ENCODE peak calls at places on chromosomes 4 and X, in five cellular contexts. X, B, I, W and C are unnamed samples.

GRCh38 chrX:39650883-39651282 is 446.9 kb downstream of the BCOR start:
- DNase-seq in B (no peak), X (no peak), W (no peak), I (no peak), C (no peak)

GRCh38 chrX:56281789-56282188 is 49.6 kb downstream of the KLF8 start:
- DNase-seq in W (peak), I (no peak), B (no peak), X (peak), C (no peak)

GRCh38 chr4:84091266-84091665 is 407.8 kb downstream of the NKX6-1 start:
- DNase-seq in W (no peak), I (no peak), X (no peak), B (no peak), C (no peak)

GRCh38 chr4:25787891-25788331 is 74.9 kb downstream of the SEL1L3 start:
- DNase-seq in W (no peak), X (peak), B (no peak), I (no peak), C (no peak)

GRCh38 chr4:107838763-107839162 is 14.0 kb downstream of the SGMS2 start:
- DNase-seq in B (no peak), W (no peak), I (peak), X (peak), C (no peak)

GRCh38 chrX:16678689-16679088 is 28.7 kb downstream of the S100G start:
- DNase-seq in X (no peak), I (no peak), B (no peak), W (no peak), C (no peak)

GRCh38 chrX:70455366-70456202 is 10.9 kb downstream of the DLG3 start:
- DNase-seq in B (no peak), W (peak), I (no peak), X (no peak), C (no peak)

GRCh38 chr4:28879178-28879577 is 1841.0 kb upstream of the PCDH7 start:
- DNase-seq in X (peak), W (no peak), B (no peak), I (no peak), C (no peak)

GRCh38 chr4:77269505-77269904 is 112.5 kb downstream of the CCNG2 start:
- DNase-seq in W (no peak), I (no peak), B (no peak), X (no peak), C (no peak)

GRCh38 chr4:150236626-150237025 is 158.4 kb downstream of the DCLK2 start:
- DNase-seq in X (peak), B (no peak), W (no peak), I (no peak), C (no peak)

GRCh38 chr4:3197366-3198105 is 51.4 kb upstream of the MSANTD1 start:
- DNase-seq in W (no peak), X (no peak), I (no peak), B (no peak), C (no peak)

GRCh38 chrX:69214463-69214862 is 49.2 kb upstream of the PJA1 start:
- DNase-seq in B (no peak), I (no peak), W (no peak), X (no peak), C (no peak)

GRCh38 chrX:9785944-9786741 is at the start of gene SHROOM2:
- DNase-seq in W (peak), B (peak), I (no peak), X (no peak), C (no peak)

GRCh38 chrX:152817082-152817744 is 13.3 kb downstream of the CETN2 start:
- DNase-seq in I (peak), B (peak), W (peak), X (peak), C (no peak)

GRCh38 chrX:31128849-31129248 is 57.0 kb upstream of the FTHL17 start:
- DNase-seq in X (no peak), I (no peak), W (no peak), B (no peak), C (no peak)

GRCh38 chr4:80711956-80712355 is 318.6 kb upstream of the BMP3 start:
- DNase-seq in X (no peak), B (no peak), W (no peak), I (no peak), C (peak)

GRCh38 chrX:72268601-72269365 is 8.3 kb downstream of the RPS4X start:
- DNase-seq in W (no peak), B (no peak), X (peak), I (peak), C (peak)

GRCh38 chrX:39726810-39727209 is 370.9 kb downstream of the BCOR start:
- DNase-seq in X (peak), B (no peak), I (no peak), W (peak), C (no peak)

GRCh38 chr4:823761-824460 is 2.0 kb downstream of the CPLX1 start:
- DNase-seq in X (no peak), W (no peak), I (no peak), B (no peak), C (no peak)

GRCh38 chr4:151541438-151542071 is 132.6 kb downstream of the FHIP1A start:
- DNase-seq in B (no peak), X (peak), I (peak), W (no peak), C (peak)

GRCh38 chrX:43141885-43142284 is 363.9 kb upstream of the PPP1R2C start:
- DNase-seq in W (no peak), X (no peak), B (no peak), I (no peak), C (no peak)

GRCh38 chrX:40158036-40158706 is 60.4 kb upstream of the BCOR start:
- DNase-seq in I (no peak), B (no peak), X (no peak), W (peak), C (no peak)

GRCh38 chrX:141176586-141177451 is at the start of gene LDOC1:
- DNase-seq in I (peak), W (peak), X (peak), B (peak), C (no peak)

GRCh38 chr4:57355066-57355465 is 244.9 kb upstream of the IGFBP7 start:
- DNase-seq in B (no peak), I (no peak), W (no peak), X (no peak), C (no peak)

GRCh38 chrX:123833387-123833786 is 26.5 kb upstream of the XIAP start:
- DNase-seq in W (peak), X (peak), B (peak), I (no peak), C (no peak)

GRCh38 chr4:16868674-16869073 is 29.8 kb downstream of the LDB2 start:
- DNase-seq in B (no peak), W (no peak), X (no peak), I (no peak), C (no peak)

GRCh38 chr4:12712648-12713339 is 771.3 kb downstream of the RAB28 start:
- DNase-seq in W (no peak), X (no peak), B (no peak), I (no peak), C (no peak)

GRCh38 chr4:102564399-102564921 is 63.3 kb downstream of the NFKB1 start:
- DNase-seq in I (peak), B (no peak), X (peak), W (no peak), C (peak)

GRCh38 chr4:74934016-74934821 is 1.3 kb downstream of the PARM1 start:
- DNase-seq in X (peak), B (no peak), I (no peak), W (peak), C (no peak)

GRCh38 chr4:58214376-58214775 is 1104.2 kb upstream of the IGFBP7 start:
- DNase-seq in I (no peak), X (no peak), B (no peak), W (no peak), C (no peak)

GRCh38 chr4:126752702-126753101 is 880.1 kb upstream of the INTU start:
- DNase-seq in X (no peak), B (no peak), W (no peak), I (no peak), C (no peak)

DNA sequence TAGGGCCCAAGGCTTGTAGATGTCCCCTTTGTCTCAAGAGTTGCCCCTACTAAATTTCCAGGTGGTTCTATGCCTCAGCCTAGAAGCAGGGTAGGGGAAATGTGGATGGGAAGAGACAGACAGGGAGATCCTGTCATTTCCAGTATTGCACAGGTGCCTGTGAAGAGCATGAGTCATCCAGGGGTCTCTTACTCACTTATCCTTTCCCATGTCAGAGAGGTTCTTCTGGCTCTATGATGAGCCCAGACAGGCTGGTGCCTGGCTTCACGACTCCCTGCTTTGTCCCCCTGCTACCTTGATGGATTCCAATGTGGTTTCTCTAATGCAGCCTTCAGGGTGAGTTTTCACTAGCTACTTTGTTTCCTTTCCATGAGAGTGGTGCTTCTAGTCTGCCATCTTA is 35.2 kb upstream of the DDX60 start:
- DNase-seq in I (no peak), W (no peak), X (no peak), B (no peak), C (no peak)
- H3K4me3 ChIP-seq in I (no peak), W (no peak), X (no peak), B (no peak), C (no peak)

GRCh38 chrX:129748265-129748664 is 9.5 kb downstream of the XPNPEP2 start:
- DNase-seq in W (no peak), I (peak), X (peak), B (no peak), C (no peak)

GRCh38 chrX:129743835-129744234 is 5.1 kb downstream of the XPNPEP2 start:
- DNase-seq in B (no peak), X (no peak), W (no peak), I (no peak), C (no peak)

GRCh38 chrX:129741880-129742758 is 3.3 kb downstream of the XPNPEP2 start:
- DNase-seq in W (no peak), X (no peak), B (peak), I (no peak), C (no peak)

GRCh38 chrX:129747533-129747932 is 8.8 kb downstream of the XPNPEP2 start:
- DNase-seq in W (no peak), I (no peak), X (no peak), B (no peak), C (no peak)

DNA sequence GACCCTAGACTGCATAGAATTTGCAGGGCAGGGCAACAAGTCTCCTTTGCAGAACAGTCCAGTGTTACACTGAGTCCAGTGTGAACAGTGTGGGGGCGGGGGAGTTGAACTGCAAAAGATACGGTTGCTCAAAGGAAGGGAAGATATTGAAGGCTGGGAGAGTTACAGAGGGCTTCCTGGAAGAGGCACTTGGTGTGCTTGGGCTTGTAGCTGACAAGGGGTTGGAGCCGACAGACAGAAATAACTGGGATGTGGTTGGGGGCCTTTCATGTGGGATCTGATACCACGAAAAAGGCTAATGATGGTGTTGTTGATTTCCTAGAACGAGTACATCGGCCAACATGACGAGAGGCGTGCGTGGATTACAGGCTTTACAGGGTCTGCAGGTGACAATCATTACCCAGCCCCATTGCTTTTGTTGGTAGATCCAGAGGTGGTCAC is 6.1 kb downstream of the XPNPEP2 start:
- DNase-seq in W (no peak), X (no peak), I (no peak), B (no peak), C (no peak)
- H3K4me3 ChIP-seq in W (no peak), X (no peak), I (no peak), B (no peak), C (no peak)

DNA sequence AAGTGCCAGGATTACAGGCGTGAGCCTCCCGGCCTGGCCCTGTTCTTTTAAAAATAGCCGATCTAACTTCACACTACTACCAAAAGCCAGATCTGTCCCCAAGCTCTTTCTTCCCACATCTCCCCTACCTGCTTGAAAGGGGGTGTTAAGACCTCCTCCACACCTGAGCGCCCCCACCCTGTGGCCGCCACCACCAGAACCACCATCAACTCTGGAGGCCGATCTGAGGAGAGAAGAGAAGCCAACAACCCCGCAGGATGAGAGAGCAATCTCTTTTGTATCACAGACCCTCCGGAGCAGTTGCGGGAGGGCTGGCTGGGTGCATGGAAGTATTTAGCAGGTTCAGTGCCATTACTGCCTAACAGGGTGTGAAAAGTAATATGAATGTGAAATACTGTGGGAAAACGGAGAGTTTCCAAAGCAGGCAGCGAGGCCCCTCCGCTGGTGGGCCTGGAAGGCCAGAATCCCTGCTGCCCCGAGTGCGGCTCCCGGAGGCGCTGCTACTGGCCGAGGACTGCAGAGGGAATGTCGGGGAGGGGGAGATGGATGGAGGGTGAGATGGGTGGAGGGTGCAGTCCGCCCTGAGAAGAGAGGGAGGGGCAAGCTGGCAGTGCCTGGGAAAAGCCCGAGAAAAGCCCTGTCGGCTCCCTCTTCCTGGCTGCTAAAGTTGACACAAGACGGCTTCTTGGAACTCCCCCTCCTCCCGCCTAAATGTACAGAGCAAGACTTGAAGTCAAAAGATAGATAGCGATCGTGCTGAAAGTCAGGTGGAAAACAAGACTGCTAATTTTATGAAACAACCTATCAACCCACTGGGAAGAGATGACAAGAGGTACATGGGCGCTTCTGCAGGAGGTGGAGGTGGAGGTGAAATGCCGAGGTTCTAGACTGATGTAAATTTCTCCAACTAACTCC is 22.3 kb downstream of the HAND2 start:
- DNase-seq in I (no peak), W (no peak), B (no peak), X (no peak), C (no peak)
- H3K4me3 ChIP-seq in I (no peak), W (no peak), B (no peak), X (no peak), C (no peak)

DNA sequence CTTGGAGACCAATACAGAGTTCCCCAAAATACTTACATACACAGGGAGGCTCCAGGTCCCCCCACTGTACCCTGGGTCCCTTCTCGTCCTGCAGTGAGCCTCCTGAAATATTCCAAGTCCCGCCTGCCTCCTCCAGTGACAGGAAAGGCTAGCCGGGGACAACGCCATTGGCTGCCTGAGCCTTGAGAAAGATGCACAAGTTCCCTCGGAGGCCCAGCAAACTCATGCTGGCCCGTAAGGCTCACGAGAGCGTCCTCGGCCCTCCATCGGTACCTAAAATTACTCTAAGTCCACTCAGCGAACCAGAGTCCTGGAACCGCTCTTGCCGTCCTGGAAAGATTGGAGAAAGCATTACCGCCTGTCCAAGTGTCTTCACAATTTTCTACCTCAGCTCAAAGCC is 228.6 kb downstream of the ADAM29 start:
- DNase-seq in X (no peak), I (no peak), W (no peak), B (no peak), C (no peak)
- H3K4me3 ChIP-seq in X (no peak), I (no peak), W (no peak), B (no peak), C (no peak)

GRCh38 chrX:63436865-63437264 is 85.7 kb upstream of the SPIN4 start:
- DNase-seq in I (no peak), W (no peak), X (no peak), B (no peak), C (no peak)
- H3K4me3 ChIP-seq in I (no peak), W (no peak), X (no peak), B (no peak), C (no peak)

DNA sequence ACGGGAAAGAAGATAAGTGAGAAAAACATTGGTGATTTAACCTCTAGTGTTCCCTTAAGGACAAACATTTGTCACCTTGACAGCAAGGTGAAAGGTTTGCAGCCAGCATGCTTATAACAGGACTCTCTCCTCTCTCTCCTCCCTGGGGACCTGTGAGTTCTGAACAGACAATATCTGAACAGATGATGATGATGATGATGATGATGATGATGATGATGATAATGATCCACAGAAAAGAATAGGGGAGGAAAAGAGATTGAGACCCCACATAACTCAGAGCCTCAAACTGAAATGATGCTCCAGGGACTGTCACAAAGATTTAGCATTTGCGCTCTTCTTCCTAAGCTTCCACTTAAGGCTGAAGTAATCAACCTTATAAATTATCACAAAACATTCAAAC is 103.9 kb downstream of the SLC10A7 start:
- DNase-seq in W (no peak), X (no peak), I (no peak), B (no peak), C (no peak)
- H3K4me3 ChIP-seq in W (no peak), X (no peak), I (no peak), B (no peak), C (no peak)

GRCh38 chr4:158122501-158122900 is 50.3 kb downstream of the GASK1B start:
- DNase-seq in X (peak), B (no peak), I (peak), W (no peak), C (no peak)

GRCh38 chr4:158125325-158125724 is 47.5 kb downstream of the GASK1B start:
- DNase-seq in B (no peak), X (no peak), W (no peak), I (no peak), C (no peak)

GRCh38 chr4:158121203-158121586 is 51.6 kb downstream of the GASK1B start:
- DNase-seq in B (no peak), X (peak), W (peak), I (peak), C (peak)
- H3K4me3 ChIP-seq in B (no peak), X (no peak), W (no peak), I (no peak), C (no peak)